ENCODE peak calls at places on chromosome 22, in four cellular contexts. B, H, V and P are unnamed samples.

GRCh38 chr22:25494774-25495173 is 69.7 kb upstream of the GRK3 start:
- DNase-seq in V (peak), B (no peak), H (no peak), P (peak)

GRCh38 chr22:35219012-35219411 is 38.3 kb upstream of the HMGXB4 start:
- DNase-seq in B (no peak), H (peak), V (no peak), P (no peak)

GRCh38 chr22:25334091-25334490 is 114.7 kb downstream of the CRYBB2 start:
- DNase-seq in V (peak), B (peak), H (peak), P (no peak)

GRCh38 chr22:42332089-42332488 is 61.6 kb upstream of the TCF20 start:
- DNase-seq in V (no peak), B (no peak), H (no peak), P (no peak)

GRCh38 chr22:17964647-17965046 is 59.7 kb downstream of the MICAL3 start:
- DNase-seq in B (no peak), H (no peak), V (peak), P (peak)

GRCh38 chr22:30694638-30695350 is at the start of gene OSBP2:
- DNase-seq in H (no peak), B (no peak), V (peak), P (no peak)

GRCh38 chr22:20180245-20180630 is 29.4 kb upstream of the CCDC188 start:
- DNase-seq in B (no peak), H (no peak), V (no peak), P (no peak)

GRCh38 chr22:25777870-25778269 is 35.9 kb downstream of the MYO18B start:
- DNase-seq in B (peak), V (peak), H (peak), P (no peak)

GRCh38 chr22:48236261-48236660 is 1473.8 kb downstream of the TBC1D22A start:
- DNase-seq in B (no peak), H (no peak), V (no peak), P (no peak)

GRCh38 chr22:23574371-23574811 is 5.7 kb downstream of the IGLL1 start:
- DNase-seq in B (no peak), V (no peak), H (no peak), P (no peak)

GRCh38 chr22:32761251-32761903 is 40.1 kb upstream of the TIMP3 start:
- DNase-seq in H (no peak), V (no peak), B (no peak), P (no peak)

GRCh38 chr22:25598609-25599008 is 34.1 kb downstream of the GRK3 start:
- DNase-seq in B (no peak), V (peak), H (no peak), P (no peak)

GRCh38 chr22:41471606-41472005 is 2.7 kb downstream of the ACO2 start:
- DNase-seq in H (no peak), V (no peak), B (no peak), P (no peak)

GRCh38 chr22:16965560-16965959 is 42.5 kb downstream of the GAB4 start:
- DNase-seq in B (no peak), V (no peak), H (no peak), P (no peak)

GRCh38 chr22:36815558-36816337 is 1.1 kb downstream of the PVALB start:
- DNase-seq in H (no peak), B (no peak), V (no peak), P (no peak)

GRCh38 chr22:36368359-36368983 is 19.3 kb downstream of the MYH9 start:
- DNase-seq in H (peak), B (peak), V (peak), P (no peak)

GRCh38 chr22:48538291-48538820 is 1289.3 kb downstream of the BRD1 start:
- DNase-seq in V (no peak), B (no peak), H (no peak), P (no peak)

GRCh38 chr22:32765117-32765618 is 36.3 kb upstream of the TIMP3 start:
- DNase-seq in H (no peak), B (no peak), V (no peak), P (no peak)

GRCh38 chr22:20248461-20248959 is 19.6 kb downstream of the RTN4R start:
- DNase-seq in H (no peak), V (no peak), B (no peak), P (no peak)

GRCh38 chr22:17774928-17775675 is 833 bp upstream of the BID start:
- DNase-seq in H (no peak), V (no peak), B (no peak), P (no peak)

GRCh38 chr22:34067031-34067430 is 146.8 kb upstream of the LARGE1 start:
- DNase-seq in V (no peak), B (no peak), H (no peak), P (no peak)

GRCh38 chr22:33803371-33803770 is 116.9 kb downstream of the LARGE1 start:
- DNase-seq in V (no peak), H (peak), B (no peak), P (no peak)

GRCh38 chr22:24686280-24686679 is 83.3 kb downstream of the GGT1 start:
- DNase-seq in H (no peak), V (no peak), B (no peak), P (no peak)

GRCh38 chr22:48423481-48423901 is 1404.2 kb downstream of the BRD1 start:
- DNase-seq in H (peak), B (no peak), V (no peak), P (no peak)

GRCh38 chr22:18031670-18032454 is 7.5 kb upstream of the MICAL3 start:
- DNase-seq in B (no peak), H (peak), V (no peak), P (no peak)

GRCh38 chr22:24727218-24727851 is 47.2 kb downstream of the PIWIL3 start:
- DNase-seq in B (peak), H (peak), V (no peak), P (no peak)

GRCh38 chr22:21080435-21081137 is 34.8 kb downstream of the LRRC74B start:
- DNase-seq in B (no peak), V (no peak), H (no peak), P (no peak)

GRCh38 chr22:19466126-19466716 is 12.8 kb downstream of the UFD1 start:
- DNase-seq in H (no peak), V (no peak), B (no peak), P (no peak)

GRCh38 chr22:21094911-21095772 is 49.4 kb downstream of the LRRC74B start:
- DNase-seq in B (no peak), V (no peak), H (no peak), P (no peak)

GRCh38 chr22:37260396-37260795 is 16.3 kb upstream of the RAC2 start:
- DNase-seq in B (no peak), V (no peak), H (no peak), P (no peak)

GRCh38 chr22:41702763-41703162 is 3.5 kb downstream of the MEI1 start:
- DNase-seq in H (no peak), V (no peak), B (no peak), P (no peak)

GRCh38 chr22:42902875-42903510 is 45.9 kb upstream of the ARFGAP3 start:
- DNase-seq in H (no peak), B (no peak), V (no peak), P (no peak)

GRCh38 chr22:36455571-36456458 is 25.6 kb downstream of the TXN2 start:
- DNase-seq in B (no peak), H (no peak), V (no peak), P (no peak)

GRCh38 chr22:49673048-49673447 is 154.6 kb downstream of the BRD1 start:
- DNase-seq in H (no peak), V (no peak), B (no peak), P (no peak)

GRCh38 chr22:19886605-19887250 is 32.1 kb upstream of the GNB1L start:
- DNase-seq in V (no peak), B (no peak), H (peak), P (no peak)

GRCh38 chr22:35518781-35519180 is 21.9 kb upstream of the RASD2 start:
- DNase-seq in B (no peak), V (no peak), H (no peak), P (no peak)

GRCh38 chr22:37163618-37164534 is 14.2 kb upstream of the IL2RB start:
- DNase-seq in V (peak), B (no peak), H (no peak), P (peak)

GRCh38 chr22:40855960-40856512 is 403 bp downstream of the ST13 start:
- DNase-seq in V (peak), H (peak), B (no peak), P (no peak)

GRCh38 chr22:46052801-46053562 is 76.0 kb upstream of the WNT7B start:
- DNase-seq in V (no peak), B (no peak), H (peak), P (no peak)
- TF ChIP-seq CTCF in V (no peak), B (no peak), H (no peak), P (no peak)

GRCh38 chr22:50696799-50697561 is 24.4 kb downstream of the SHANK3 start:
- DNase-seq in B (no peak), V (no peak), H (no peak), P (no peak)
- H3K4me3 ChIP-seq in B (no peak), V (no peak), H (peak), P (no peak)

DNA sequence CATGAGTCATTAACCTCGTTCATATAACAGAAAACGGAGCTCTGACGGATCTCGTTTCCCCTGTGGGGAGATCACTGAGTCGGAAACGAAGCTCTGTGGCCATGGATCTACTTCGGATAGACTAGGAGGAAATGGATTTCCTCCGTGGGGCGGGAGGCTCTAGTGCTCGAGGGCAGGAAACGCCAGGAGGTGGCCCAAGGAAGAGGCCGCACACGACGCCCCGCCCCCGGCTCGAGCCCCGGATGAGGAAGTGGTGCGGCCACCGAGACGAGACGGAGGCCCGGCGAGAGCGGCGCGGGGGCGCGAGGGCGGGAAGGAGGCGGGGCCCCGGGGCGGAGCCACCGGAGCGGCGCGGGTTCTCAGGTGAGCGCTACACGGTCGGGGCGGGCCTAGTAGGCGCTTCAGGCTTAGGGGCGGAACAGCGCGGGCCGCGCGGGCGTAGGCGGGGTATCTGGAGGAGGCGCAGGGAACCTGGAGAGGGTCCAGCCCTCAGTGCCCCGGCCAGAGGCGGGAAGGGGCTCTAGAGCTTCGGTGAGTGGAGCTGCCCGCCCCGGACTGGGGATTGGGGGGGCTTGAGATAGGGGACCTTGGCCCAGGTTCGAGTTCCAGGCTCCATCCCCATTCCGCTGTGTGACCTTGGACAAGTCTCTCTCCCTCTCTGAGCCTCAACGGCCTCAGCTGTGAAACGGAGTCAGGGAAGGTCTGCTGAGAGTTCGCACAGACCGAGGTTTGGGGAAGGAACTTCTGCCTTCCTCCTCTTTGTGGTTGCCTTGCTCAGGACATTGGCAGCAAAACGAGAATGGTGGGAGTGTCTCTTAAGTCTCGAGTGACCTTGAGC is at the start of gene DEPDC5:
- DNase-seq in H (peak), V (peak), B (peak), P (peak)
- TF ChIP-seq CTCF in H (no peak), V (no peak), B (peak), P (no peak)

GRCh38 chr22:44085743-44086741 is 61.9 kb downstream of the PARVB start:
- DNase-seq in B (peak), H (peak), V (peak), P (peak)

GRCh38 chr22:44084044-44084772 is 60.1 kb downstream of the PARVB start:
- DNase-seq in H (no peak), B (no peak), V (no peak), P (no peak)

GRCh38 chr22:44086759-44087158 is 62.7 kb downstream of the PARVB start:
- DNase-seq in V (no peak), B (no peak), H (no peak), P (no peak)

GRCh38 chr22:44076825-44077224 is 52.7 kb downstream of the PARVB start:
- DNase-seq in V (no peak), H (no peak), B (no peak), P (no peak)

GRCh38 chr22:44080936-44081853 is 57.1 kb downstream of the PARVB start:
- DNase-seq in V (peak), H (peak), B (peak), P (peak)
- H3K4me3 ChIP-seq in V (no peak), H (no peak), B (no peak), P (no peak)

GRCh38 chr22:38260760-38261477 is 11.9 kb downstream of the TMEM184B start:
- DNase-seq in B (peak), V (no peak), H (peak), P (no peak)
- TF ChIP-seq CTCF in B (peak), V (peak), H (peak), P (peak)

DNA sequence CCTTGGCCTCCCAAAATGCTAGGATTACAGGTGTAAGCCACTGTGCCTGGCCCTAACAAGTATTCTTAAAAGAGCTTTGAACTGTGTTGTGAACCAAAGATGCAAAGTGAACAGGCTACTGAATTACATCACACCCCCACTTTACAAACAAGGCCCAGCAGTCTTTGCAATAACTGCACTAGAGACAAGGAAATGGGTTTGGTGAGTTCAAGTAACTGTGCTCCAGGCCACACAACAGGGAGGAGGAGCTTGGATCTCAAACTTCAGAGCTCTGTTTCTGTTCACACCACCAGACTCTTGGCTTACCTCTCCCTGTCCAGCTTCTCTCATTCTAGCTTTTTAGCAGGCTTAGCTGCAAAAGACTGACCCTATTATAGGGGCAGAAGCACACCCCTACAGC is 30.4 kb upstream of the RASL10A start:
- DNase-seq in V (no peak), B (no peak), H (peak), P (no peak)
- H3K4me3 ChIP-seq in V (no peak), B (no peak), H (no peak), P (no peak)

GRCh38 chr22:22460635-22461034 is 47.9 kb downstream of the ZNF280B start:
- DNase-seq in H (peak), B (peak), V (peak), P (no peak)
- TF ChIP-seq CTCF in H (peak), B (peak), V (no peak), P (peak)

DNA sequence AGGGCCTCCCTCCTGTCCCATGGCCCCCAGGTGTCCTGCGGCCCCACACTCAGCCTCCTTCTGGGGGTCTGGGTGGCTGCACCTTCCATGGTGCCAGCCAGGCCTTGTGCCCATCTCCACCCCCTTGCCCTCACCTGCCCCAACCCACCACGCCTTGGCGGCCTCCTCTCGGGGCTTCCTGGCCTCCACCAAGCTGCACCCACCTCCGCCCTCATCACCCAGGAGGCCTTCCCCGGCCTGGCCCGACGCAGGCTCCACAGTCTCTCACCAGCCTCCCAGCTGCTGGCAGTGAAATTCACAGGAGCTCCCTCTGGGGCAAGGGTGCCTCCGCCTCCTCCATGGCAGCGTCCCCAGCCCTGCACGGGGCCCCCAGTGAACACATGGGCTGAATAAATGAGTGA is 35.9 kb upstream of the WNT7B start:
- DNase-seq in B (no peak), H (no peak), V (no peak), P (no peak)
- H3K4me3 ChIP-seq in B (no peak), H (peak), V (peak), P (no peak)

DNA sequence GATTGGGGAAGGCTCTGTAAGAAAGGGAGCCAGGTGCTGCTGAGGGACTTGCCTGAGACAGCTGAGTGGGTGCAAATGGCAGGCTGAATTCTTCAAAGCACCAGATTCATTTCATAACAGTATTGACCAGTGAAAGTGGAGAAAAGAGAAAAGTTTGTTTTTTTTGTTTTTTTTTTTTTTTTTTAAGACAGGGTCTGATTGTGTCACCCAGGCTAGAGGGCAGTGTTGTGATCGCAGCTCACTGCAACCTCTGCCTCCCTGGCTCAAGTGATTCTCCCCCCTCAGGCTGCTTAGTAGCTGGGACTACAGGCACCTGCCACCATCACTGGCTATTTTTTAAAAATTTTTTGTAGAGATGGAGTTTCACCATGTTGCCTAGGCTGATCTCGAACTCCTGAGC is 494.0 kb downstream of the MIAT start:
- DNase-seq in B (no peak), V (no peak), H (no peak), P (no peak)
- TF ChIP-seq CTCF in B (no peak), V (no peak), H (no peak), P (no peak)